ENCODE peak calls at places on chromosomes 3 and 15, in four cellular contexts. One of them, this sample, is unnamed. For H3K4me1, the result is how much of the 10 kb centered on the place peaks cover.

GRCh38 chr3:37024820-37025405 is 31.6 kb downstream of the MLH1 start:
- DNase-seq in MM.1S: peak
- DNase-seq in hepatocyte: no peak
- DNase-seq in endothelial cell of umbilical vein: no peak
- DNase-seq in this sample: no peak

GRCh38 chr3:78878011-78878410 is 889.8 kb downstream of the ROBO1 start:
- DNase-seq in MM.1S: no peak
- DNase-seq in hepatocyte: no peak
- DNase-seq in endothelial cell of umbilical vein: no peak
- DNase-seq in this sample: no peak

GRCh38 chr3:153144779-153145178 is 17.2 kb upstream of the RAP2B start:
- DNase-seq in MM.1S: no peak
- DNase-seq in hepatocyte: no peak
- DNase-seq in endothelial cell of umbilical vein: peak
- DNase-seq in this sample: no peak

GRCh38 chr3:103600844-103601243 is 1166.0 kb downstream of the ZPLD1 start:
- DNase-seq in MM.1S: no peak
- DNase-seq in hepatocyte: no peak
- DNase-seq in endothelial cell of umbilical vein: no peak
- DNase-seq in this sample: no peak

GRCh38 chr15:101530224-101530958 is 40.9 kb upstream of the PCSK6 start:
- DNase-seq in MM.1S: no peak
- DNase-seq in hepatocyte: no peak
- DNase-seq in endothelial cell of umbilical vein: no peak
- DNase-seq in this sample: peak

GRCh38 chr3:55482496-55483195 is 4.5 kb downstream of the WNT5A start:
- DNase-seq in MM.1S: no peak
- DNase-seq in hepatocyte: peak
- DNase-seq in endothelial cell of umbilical vein: no peak
- DNase-seq in this sample: peak

GRCh38 chr3:142723968-142724681 is at the start of gene TRPC1:
- DNase-seq in MM.1S: peak
- DNase-seq in hepatocyte: peak
- DNase-seq in endothelial cell of umbilical vein: peak
- DNase-seq in this sample: peak

GRCh38 chr15:33859992-33860545 is 108.2 kb upstream of the CHRM5 start:
- DNase-seq in MM.1S: no peak
- DNase-seq in hepatocyte: no peak
- DNase-seq in endothelial cell of umbilical vein: no peak
- DNase-seq in this sample: no peak

GRCh38 chr3:124063168-124063909 is 71.4 kb upstream of the ROPN1 start:
- DNase-seq in MM.1S: no peak
- DNase-seq in hepatocyte: no peak
- DNase-seq in endothelial cell of umbilical vein: peak
- DNase-seq in this sample: no peak

GRCh38 chr3:161252143-161252542 is 31.0 kb downstream of the NMD3 start:
- DNase-seq in MM.1S: no peak
- DNase-seq in hepatocyte: no peak
- DNase-seq in endothelial cell of umbilical vein: no peak
- DNase-seq in this sample: no peak

GRCh38 chr3:149247929-149248691 is 26.5 kb upstream of the CP start:
- DNase-seq in MM.1S: peak
- DNase-seq in hepatocyte: no peak
- DNase-seq in endothelial cell of umbilical vein: peak
- DNase-seq in this sample: no peak

GRCh38 chr15:40010681-40011080 is 28.3 kb downstream of the SRP14 start:
- DNase-seq in MM.1S: no peak
- DNase-seq in hepatocyte: no peak
- DNase-seq in endothelial cell of umbilical vein: no peak
- DNase-seq in this sample: peak
- H3K4me2 ChIP-seq in MM.1S: no peak
- H3K4me2 ChIP-seq in hepatocyte: no peak
- H3K4me2 ChIP-seq in endothelial cell of umbilical vein: no peak
- H3K4me2 ChIP-seq in this sample: peak

GRCh38 chr3:128489860-128490649 is 2.9 kb downstream of the GATA2 start:
- DNase-seq in MM.1S: no peak
- DNase-seq in hepatocyte: peak
- DNase-seq in endothelial cell of umbilical vein: peak
- DNase-seq in this sample: peak
- TF ChIP-seq EZH2 in MM.1S: peak
- TF ChIP-seq EZH2 in hepatocyte: peak
- TF ChIP-seq EZH2 in endothelial cell of umbilical vein: no peak
- TF ChIP-seq EZH2 in this sample: peak

GRCh38 chr15:45644437-45644836 is 9.6 kb downstream of the SQOR start:
- DNase-seq in MM.1S: no peak
- DNase-seq in hepatocyte: no peak
- DNase-seq in endothelial cell of umbilical vein: no peak
- DNase-seq in this sample: no peak
- H3K4me1 ChIP-seq in MM.1S: under half
- H3K4me1 ChIP-seq in hepatocyte: under half
- H3K4me1 ChIP-seq in endothelial cell of umbilical vein: under half
- H3K4me1 ChIP-seq in this sample: under half

DNA sequence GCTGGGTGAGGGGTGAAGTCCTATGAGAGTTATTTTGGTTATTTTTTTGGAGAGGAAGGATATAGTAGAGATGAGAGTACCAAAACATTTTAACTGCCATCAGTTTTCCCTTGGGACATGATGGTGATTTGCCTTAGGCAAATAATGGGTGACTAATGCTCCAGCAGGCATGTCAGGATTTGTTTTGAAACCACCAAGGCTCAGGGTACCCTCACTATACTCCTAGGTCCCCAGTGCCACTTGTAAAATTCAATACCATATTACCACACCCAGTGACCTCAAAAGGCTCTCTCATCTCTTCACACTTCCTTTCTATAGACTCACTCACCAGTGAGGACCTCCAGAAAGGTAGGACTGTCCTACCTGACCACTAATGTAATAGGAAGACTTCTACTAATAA is 83.6 kb downstream of the WDR72 start:
- DNase-seq in MM.1S: no peak
- DNase-seq in hepatocyte: no peak
- DNase-seq in endothelial cell of umbilical vein: no peak
- DNase-seq in this sample: no peak
- H3K4me2 ChIP-seq in MM.1S: no peak
- H3K4me2 ChIP-seq in hepatocyte: no peak
- H3K4me2 ChIP-seq in endothelial cell of umbilical vein: no peak
- H3K4me2 ChIP-seq in this sample: no peak

DNA sequence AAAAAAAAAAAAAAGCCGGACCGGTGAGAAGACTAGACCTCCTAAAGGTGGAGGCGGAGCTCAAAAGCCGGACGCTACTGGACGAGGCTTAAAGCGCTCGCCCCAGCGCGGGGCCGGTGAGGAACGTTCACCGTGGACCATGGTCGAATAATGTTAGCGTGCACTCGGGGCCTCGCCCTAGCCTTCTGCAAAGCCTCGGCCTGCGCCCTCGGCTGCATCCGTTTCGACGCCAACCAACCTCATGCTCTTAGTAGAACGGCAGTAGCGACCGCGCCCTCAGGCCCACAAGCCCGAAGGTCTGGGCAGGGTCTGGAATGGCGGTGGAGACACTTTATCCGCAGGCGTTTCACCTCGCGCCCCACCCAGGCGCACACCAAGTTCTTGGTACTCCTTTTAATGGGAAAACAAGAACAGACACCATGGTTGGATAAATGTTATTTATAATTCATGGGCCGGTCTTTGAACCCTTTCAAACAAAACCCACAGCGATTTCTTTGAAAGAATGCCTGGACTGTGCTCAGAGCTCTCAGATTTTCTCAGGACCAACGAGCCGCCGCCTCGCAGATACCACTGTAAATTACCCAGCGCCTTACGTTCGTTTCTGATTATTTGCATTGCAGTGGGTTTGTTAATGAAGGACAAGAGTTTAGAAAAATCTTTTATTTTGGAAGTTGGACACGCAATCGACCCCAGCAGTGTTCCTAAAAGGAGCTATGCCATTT is 1.3 kb upstream of the ISL2 start:
- DNase-seq in MM.1S: no peak
- DNase-seq in hepatocyte: no peak
- DNase-seq in endothelial cell of umbilical vein: no peak
- DNase-seq in this sample: peak
- TF ChIP-seq EZH2 in MM.1S: no peak
- TF ChIP-seq EZH2 in hepatocyte: peak
- TF ChIP-seq EZH2 in endothelial cell of umbilical vein: peak
- TF ChIP-seq EZH2 in this sample: peak

GRCh38 chr3:23739536-23739935 is 66.2 kb upstream of the UBE2E1 start:
- DNase-seq in MM.1S: no peak
- DNase-seq in hepatocyte: no peak
- DNase-seq in endothelial cell of umbilical vein: peak
- DNase-seq in this sample: no peak
- H3K4me1 ChIP-seq in MM.1S: under half
- H3K4me1 ChIP-seq in hepatocyte: under half
- H3K4me1 ChIP-seq in endothelial cell of umbilical vein: under half
- H3K4me1 ChIP-seq in this sample: under half

DNA sequence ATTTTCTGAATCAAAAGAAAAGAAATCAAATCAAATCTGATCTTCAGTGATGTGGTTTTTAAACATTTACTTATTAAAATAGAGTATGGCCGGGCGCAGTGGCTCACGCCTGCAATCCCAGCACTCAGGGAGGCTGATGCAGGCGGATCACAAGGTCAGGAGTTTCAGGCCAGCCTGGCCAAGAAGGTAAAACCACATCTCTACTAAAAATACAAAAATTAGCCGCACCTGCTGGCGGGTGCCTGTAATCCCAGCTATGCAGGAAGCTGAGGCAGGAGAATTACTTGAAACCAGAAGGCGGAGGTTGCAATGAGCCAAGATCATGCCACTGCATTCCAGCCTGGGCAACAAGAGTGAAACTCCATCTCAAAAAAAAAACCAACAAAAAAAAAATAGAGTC is 169.1 kb downstream of the ULK4 start:
- DNase-seq in MM.1S: peak
- DNase-seq in hepatocyte: no peak
- DNase-seq in endothelial cell of umbilical vein: no peak
- DNase-seq in this sample: no peak
- H3K4me2 ChIP-seq in MM.1S: peak
- H3K4me2 ChIP-seq in hepatocyte: no peak
- H3K4me2 ChIP-seq in endothelial cell of umbilical vein: no peak
- H3K4me2 ChIP-seq in this sample: no peak

This sample was measured in neural progenitor cell.